ENCODE peak calls at places on chromosomes 13 and 19, in ten cellular contexts. L, U, E, S, W, H, A, O, F and D are unnamed samples. For H3K4me1, the result is how much of the 10 kb centered on the place peaks cover.

GRCh38 chr13:96431044-96431581 is 341.2 kb downstream of the HS6ST3 start:
- DNase-seq in U (no peak), S (no peak), L (no peak), A (no peak), O (no peak), H (no peak), W (no peak), F (no peak), E (no peak), D (no peak)

GRCh38 chr13:65378943-65379519 is 1851.1 kb downstream of the PCDH9 start:
- DNase-seq in S (peak), F (peak), E (no peak), H (no peak), L (no peak), U (no peak), O (no peak), W (no peak), A (peak), D (no peak)

GRCh38 chr13:42279080-42279479 is 7.1 kb downstream of the AKAP11 start:
- DNase-seq in E (no peak), L (no peak), U (no peak), W (no peak), A (no peak), O (no peak), S (no peak), F (no peak), H (no peak), D (no peak)

GRCh38 chr13:76331948-76332712 is 554.1 kb downstream of the KCTD12 start:
- DNase-seq in H (no peak), F (no peak), E (no peak), L (no peak), S (peak), W (no peak), O (no peak), A (peak), U (no peak), D (no peak)

GRCh38 chr13:49543656-49544055 is 41.7 kb downstream of the RCBTB1 start:
- DNase-seq in S (no peak), U (no peak), H (no peak), O (no peak), F (no peak), E (no peak), L (no peak), A (no peak), W (no peak), D (no peak)

GRCh38 chr19:7833225-7834156 is 3.5 kb downstream of the EVI5L start:
- DNase-seq in E (peak), L (no peak), A (peak), W (peak), S (peak), O (peak), U (no peak), F (peak), H (peak), D (peak)

GRCh38 chr19:40612831-40613668 is 11.9 kb downstream of the LTBP4 start:
- DNase-seq in H (peak), O (peak), S (peak), A (no peak), W (peak), E (peak), U (peak), L (peak), F (no peak), D (peak)

GRCh38 chr13:112066624-112067004 is 335 bp upstream of the SOX1 start:
- DNase-seq in A (peak), S (peak), F (no peak), O (peak), U (no peak), W (no peak), H (peak), L (no peak), E (peak), D (no peak)

GRCh38 chr19:48529156-48529555 is 17.5 kb upstream of the LMTK3 start:
- DNase-seq in S (no peak), O (no peak), L (no peak), U (no peak), A (no peak), E (no peak), F (no peak), W (no peak), H (no peak), D (no peak)

DNA sequence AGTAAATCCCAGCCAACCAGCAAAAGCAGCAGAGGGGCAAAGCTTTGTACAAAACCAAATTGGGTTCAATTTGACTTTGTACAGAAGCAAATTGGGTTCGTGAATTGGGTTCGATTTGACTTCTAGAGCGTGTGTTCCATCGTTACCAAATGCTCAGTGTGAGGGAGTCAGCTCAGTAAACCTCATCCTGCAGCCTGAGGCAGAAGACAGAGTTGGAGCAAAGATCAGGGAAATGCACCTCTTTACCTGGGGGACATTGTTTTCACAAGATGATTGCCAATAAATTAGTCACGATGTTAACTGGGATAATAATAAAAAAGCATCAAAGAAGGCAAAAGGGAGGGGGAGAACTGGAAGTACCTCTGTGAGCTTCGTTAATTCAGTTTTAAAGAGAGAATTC is 1.5 kb downstream of the RAB20 start:
- DNase-seq in L (no peak), O (no peak), U (no peak), W (no peak), H (no peak), E (no peak), F (no peak), S (no peak), A (no peak), D (no peak)
- H3K4me3 ChIP-seq in L (peak), O (peak), U (peak), W (peak), H (peak), E (peak), F (no peak), S (no peak), A (peak), D (no peak)

GRCh38 chr19:42693760-42694350 is 46.4 kb downstream of the PSG3 start:
- DNase-seq in H (no peak), F (peak), A (peak), S (peak), O (no peak), E (peak), L (no peak), U (peak), W (peak), D (no peak)
- TF ChIP-seq CTCF in H (peak), F (peak), A (peak), S (peak), O (peak), E (peak), L (peak), U (peak), W (peak), D (no peak)

GRCh38 chr19:16446108-16447014 is 25.4 kb downstream of the EPS15L1 start:
- DNase-seq in A (no peak), W (no peak), H (no peak), S (no peak), L (no peak), U (no peak), F (no peak), O (peak), E (no peak), D (no peak)
- H3K4me1 ChIP-seq in A (under half), W (under half), H (under half), S (under half), L (under half), U (half or more), F (under half), O (under half), E (under half), D (under half)

DNA sequence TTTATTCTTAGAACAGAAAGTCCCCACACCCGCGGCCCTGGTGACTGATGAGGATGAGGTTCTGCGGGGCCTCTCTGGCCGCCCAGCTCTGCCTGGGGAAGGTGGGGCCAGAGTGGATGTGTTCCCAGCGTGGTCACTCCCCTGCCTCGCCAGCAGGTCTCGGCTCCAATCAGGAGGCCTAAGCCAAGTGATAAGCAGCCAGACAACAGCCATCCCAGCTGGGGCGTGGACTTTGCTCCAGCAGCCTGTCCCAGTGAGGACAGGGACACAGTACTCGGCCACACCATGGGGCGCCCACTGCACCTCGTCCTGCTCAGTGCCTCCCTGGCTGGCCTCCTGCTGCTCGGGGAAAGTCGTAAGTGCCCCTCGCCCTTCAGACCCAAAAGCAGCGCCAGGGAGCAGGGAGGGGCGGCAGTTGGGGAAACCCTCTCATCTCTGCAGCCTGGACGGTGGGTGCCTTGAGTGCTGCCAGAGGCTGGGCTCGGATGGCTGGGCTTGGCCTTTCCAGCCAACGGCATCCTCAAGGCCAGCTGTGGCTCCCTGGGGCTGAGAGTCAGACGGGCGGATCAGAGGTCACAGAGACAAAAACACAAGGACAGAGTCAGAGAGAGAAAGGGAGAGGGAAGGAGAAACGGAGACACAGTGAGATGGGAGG is at the start of gene F10:
- DNase-seq in E (peak), F (peak), A (peak), S (peak), U (peak), L (peak), O (peak), W (peak), H (peak), D (peak)
- H3K4me3 ChIP-seq in E (no peak), F (peak), A (peak), S (no peak), U (no peak), L (peak), O (no peak), W (no peak), H (peak), D (no peak)

DNA sequence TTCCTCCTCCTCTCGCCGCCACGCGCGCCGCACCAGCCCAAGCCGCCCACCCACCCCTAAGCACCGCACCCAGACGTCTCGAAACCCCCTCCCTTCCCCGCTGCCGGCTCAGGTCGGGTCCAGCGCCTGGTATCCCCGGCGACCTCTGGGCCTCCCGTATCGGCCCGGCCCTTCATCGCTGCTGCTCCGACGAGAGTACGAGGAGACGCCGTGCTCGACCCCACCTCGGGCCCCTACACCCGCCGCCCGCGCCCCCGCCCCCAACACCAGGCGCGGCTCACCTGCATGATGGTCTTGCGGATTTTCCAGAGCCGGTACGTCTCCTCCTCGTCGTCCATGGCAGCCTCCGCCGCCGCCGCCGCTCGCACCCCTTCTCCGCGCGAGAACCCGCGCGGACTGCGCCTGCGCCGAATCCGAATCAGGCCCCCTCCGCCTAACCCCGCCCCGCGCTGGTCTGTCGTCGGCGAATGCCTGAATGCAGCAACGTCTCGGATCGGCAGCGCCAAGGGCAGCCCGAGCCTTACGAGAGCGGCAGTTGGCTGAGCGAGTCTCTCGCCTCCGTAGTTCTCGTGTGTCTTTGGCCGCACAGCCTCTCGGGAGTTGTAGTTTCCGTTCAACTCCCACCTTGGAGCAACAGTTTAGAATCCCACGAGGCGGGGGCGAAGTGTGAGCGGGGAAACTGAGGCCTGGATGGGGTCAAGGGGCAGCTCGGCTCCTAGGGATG is at the start of gene POLR2E:
- DNase-seq in A (peak), H (peak), L (peak), S (peak), W (peak), U (peak), E (peak), O (peak), F (peak), D (peak)
- TF ChIP-seq CTCF in A (no peak), H (no peak), L (no peak), S (no peak), W (no peak), U (no peak), E (no peak), O (no peak), F (no peak), D (no peak)

DNA sequence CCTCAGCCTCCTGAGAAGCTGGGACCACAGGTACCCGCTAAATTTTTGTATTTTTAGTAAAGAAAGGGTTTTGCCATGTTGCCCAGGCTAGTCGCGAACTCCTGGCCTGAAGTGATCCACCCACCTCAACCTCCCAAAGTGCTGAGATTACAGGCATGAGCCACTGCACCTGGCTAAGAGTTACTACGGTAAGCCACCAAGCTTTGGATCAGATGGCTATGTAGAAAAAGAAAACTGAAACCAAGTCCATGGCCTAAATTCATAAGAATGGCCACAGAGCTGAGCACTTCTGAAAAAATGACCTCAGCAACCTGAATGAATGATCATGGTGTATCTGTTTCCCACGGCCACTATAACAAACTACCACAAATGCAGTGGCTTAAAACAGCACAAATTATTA is 9.4 kb downstream of the OPA3 start:
- DNase-seq in S (no peak), A (no peak), L (no peak), O (no peak), F (no peak), E (no peak), H (no peak), W (no peak), U (no peak), D (no peak)
- H3K4me1 ChIP-seq in S (under half), A (under half), L (under half), O (under half), F (under half), E (under half), H (under half), W (under half), U (under half), D (under half)

DNA sequence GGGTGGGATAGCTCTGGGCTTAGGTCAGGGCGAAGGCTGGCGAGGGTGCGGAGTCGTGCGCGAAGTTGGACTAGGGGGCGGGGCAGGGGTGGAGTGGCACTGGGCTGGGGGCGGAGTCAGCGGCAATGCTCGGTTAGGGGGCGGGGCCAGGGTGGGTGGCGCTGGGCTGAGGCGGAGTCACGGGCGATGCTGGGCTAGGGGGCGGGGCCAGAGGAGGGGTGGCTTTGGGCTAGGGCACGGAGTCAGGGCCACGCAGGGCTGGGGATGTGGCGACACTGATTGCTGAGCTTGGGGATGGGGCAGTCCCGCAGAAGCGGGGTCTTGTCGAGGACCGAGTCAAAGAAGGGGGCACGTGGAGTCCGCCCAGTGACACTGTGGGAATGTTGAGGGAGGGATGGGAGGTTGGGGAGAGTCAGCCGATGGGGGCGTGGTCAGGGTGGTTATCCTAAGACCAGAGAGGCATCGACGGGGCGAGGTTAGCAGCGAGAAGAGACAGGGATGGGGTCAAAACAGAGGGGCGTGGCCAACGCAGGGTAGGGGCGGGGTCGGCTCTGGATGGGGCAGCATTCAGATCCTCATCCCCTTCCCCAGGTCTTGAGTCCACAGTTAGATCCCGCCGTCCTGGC is 8.7 kb downstream of the HOMER3 start:
- DNase-seq in F (peak), O (peak), W (peak), E (peak), H (peak), A (peak), L (peak), S (peak), U (peak), D (peak)
- H3K4me3 ChIP-seq in F (no peak), O (peak), W (peak), E (no peak), H (peak), A (no peak), L (peak), S (peak), U (no peak), D (no peak)

GRCh38 chr19:10332158-10332964 is 968 bp downstream of the RAVER1 start:
- DNase-seq in L (no peak), O (no peak), A (no peak), W (no peak), H (peak), U (no peak), E (no peak), S (no peak), F (no peak), D (peak)
- TF ChIP-seq CTCF in L (no peak), O (no peak), A (no peak), W (no peak), H (no peak), U (no peak), E (no peak), S (no peak), F (no peak), D (no peak)